ENCODE peak calls at places on chromosomes 7 and 10, in four cellular contexts. One of them, this sample, is unnamed.
A peak's percentile ranks its signal among the peaks of the same experiment; 100 is the strongest.

GRCh38 chr7:56074371-56074791 is 10.3 kb downstream of the SUMF2 start:
- DNase-seq in ovary: peak; percentile 85
- DNase-seq in uterus: peak; percentile 86
- DNase-seq in AG04450: peak; percentile 44
- DNase-seq in this sample: peak; percentile 93

GRCh38 chr10:79306644-79307220 is 40.5 kb upstream of the PPIF start:
- DNase-seq in uterus: no peak
- DNase-seq in AG04450: no peak
- DNase-seq in ovary: no peak
- DNase-seq in this sample: no peak

GRCh38 chr7:6656413-6656812 is 19.3 kb downstream of the ZNF316 start:
- DNase-seq in ovary: no peak
- DNase-seq in AG04450: no peak
- DNase-seq in uterus: no peak
- DNase-seq in this sample: no peak

GRCh38 chr7:25586513-25586912 is 358.2 kb upstream of the NPVF start:
- DNase-seq in ovary: no peak
- DNase-seq in AG04450: no peak
- DNase-seq in uterus: no peak
- DNase-seq in this sample: no peak

GRCh38 chr10:103659674-103660363 is 166.3 kb downstream of the NEURL1 start:
- DNase-seq in AG04450: peak; percentile 69
- DNase-seq in uterus: peak; percentile 77
- DNase-seq in ovary: peak; percentile 76
- DNase-seq in this sample: peak; percentile 79

GRCh38 chr10:132397036-132397541 is at the start of gene PWWP2B:
- DNase-seq in uterus: peak; percentile 64
- DNase-seq in AG04450: no peak
- DNase-seq in ovary: peak; percentile 68
- DNase-seq in this sample: no peak

GRCh38 chr7:20407585-20408466 is 77.1 kb downstream of the ITGB8 start:
- DNase-seq in uterus: no peak
- DNase-seq in AG04450: no peak
- DNase-seq in ovary: peak; percentile 45
- DNase-seq in this sample: peak; percentile 82

GRCh38 chr10:86310702-86311101 is 55.9 kb downstream of the GRID1 start:
- DNase-seq in ovary: no peak
- DNase-seq in AG04450: no peak
- DNase-seq in uterus: no peak
- DNase-seq in this sample: no peak

GRCh38 chr10:88991161-88991899 is 732 bp downstream of the FAS start:
- DNase-seq in AG04450: no peak
- DNase-seq in uterus: peak; percentile 86
- DNase-seq in ovary: peak; percentile 87
- DNase-seq in this sample: peak; percentile 68

GRCh38 chr10:29032229-29032628 is 256.6 kb upstream of the LYZL1 start:
- DNase-seq in ovary: no peak
- DNase-seq in AG04450: no peak
- DNase-seq in uterus: no peak
- DNase-seq in this sample: no peak

GRCh38 chr7:150986099-150986512 is 4.7 kb upstream of the NOS3 start:
- DNase-seq in ovary: no peak
- DNase-seq in uterus: no peak
- DNase-seq in AG04450: no peak
- DNase-seq in this sample: no peak

GRCh38 chr10:46527241-46527811 is 29.1 kb downstream of the GPRIN2 start:
- DNase-seq in uterus: peak; percentile 14
- DNase-seq in ovary: no peak
- DNase-seq in AG04450: no peak
- DNase-seq in this sample: no peak

GRCh38 chr7:134462337-134462925 is 3.5 kb upstream of the AKR1B1 start:
- DNase-seq in ovary: no peak
- DNase-seq in AG04450: no peak
- DNase-seq in uterus: no peak
- DNase-seq in this sample: no peak

GRCh38 chr10:78977761-78978305 is 90.9 kb upstream of the ZMIZ1 start:
- DNase-seq in uterus: peak; percentile 71
- DNase-seq in AG04450: no peak
- DNase-seq in ovary: peak; percentile 85
- DNase-seq in this sample: peak; percentile 67

GRCh38 chr10:110576220-110576619 is 8.7 kb downstream of the SMC3 start:
- DNase-seq in uterus: no peak
- DNase-seq in ovary: no peak
- DNase-seq in AG04450: no peak
- DNase-seq in this sample: no peak

GRCh38 chr7:100492738-100493475 is 9.2 kb downstream of the NYAP1 start:
- DNase-seq in ovary: no peak
- DNase-seq in uterus: no peak
- DNase-seq in AG04450: no peak
- DNase-seq in this sample: no peak
- TF ChIP-seq CTCF in ovary: no peak
- TF ChIP-seq CTCF in uterus: no peak
- TF ChIP-seq CTCF in AG04450: no peak
- TF ChIP-seq CTCF in this sample: no peak

GRCh38 chr7:158802535-158803199 is 26.6 kb downstream of the ESYT2 start:
- DNase-seq in uterus: no peak
- DNase-seq in AG04450: no peak
- DNase-seq in ovary: no peak
- DNase-seq in this sample: no peak
- H3K4me3 ChIP-seq in uterus: no peak overlapping the region
- H3K4me3 ChIP-seq in AG04450: no peak overlapping the region
- H3K4me3 ChIP-seq in ovary: no peak overlapping the region
- H3K4me3 ChIP-seq in this sample: no peak overlapping the region

DNA sequence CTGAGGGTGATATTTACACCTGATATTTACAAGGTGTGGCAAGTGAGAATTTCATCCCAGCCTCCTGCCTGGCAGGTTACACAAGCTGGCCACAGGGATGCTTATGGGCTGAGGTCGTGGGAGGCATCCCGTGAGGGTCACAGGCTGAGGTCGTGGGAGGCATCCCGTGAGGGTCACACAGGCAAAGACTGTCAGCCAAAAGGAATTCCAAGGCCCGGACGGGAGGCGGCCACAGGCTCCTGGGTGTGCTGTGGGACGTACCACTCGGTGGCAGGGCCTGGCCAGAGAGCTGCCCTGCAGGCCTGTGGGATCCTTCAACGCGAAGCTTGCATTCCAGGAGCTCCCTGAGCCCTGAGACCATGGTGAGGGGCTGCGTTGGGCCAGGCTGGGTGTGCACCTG is 460.6 kb downstream of the DNAJB6 start:
- DNase-seq in uterus: no peak
- DNase-seq in AG04450: no peak
- DNase-seq in ovary: no peak
- DNase-seq in this sample: no peak
- H3K9me3 ChIP-seq in uterus: no peaks in the 10 kb centered on the region
- H3K9me3 ChIP-seq in AG04450: peaks cover 94% of the 10 kb centered on the region
- H3K9me3 ChIP-seq in ovary: no peaks in the 10 kb centered on the region
- H3K9me3 ChIP-seq in this sample: peaks cover 5% of the 10 kb centered on the region

GRCh38 chr7:605661-606450 is 86.2 kb upstream of the PDGFA start:
- DNase-seq in uterus: no peak
- DNase-seq in ovary: no peak
- DNase-seq in AG04450: no peak
- DNase-seq in this sample: no peak

GRCh38 chr7:604038-604883 is 84.6 kb upstream of the PDGFA start:
- DNase-seq in ovary: peak; percentile 67
- DNase-seq in AG04450: no peak
- DNase-seq in uterus: peak; percentile 53
- DNase-seq in this sample: peak; percentile 77

GRCh38 chr7:602341-603141 is 82.9 kb upstream of the PDGFA start:
- DNase-seq in uterus: no peak
- DNase-seq in AG04450: no peak
- DNase-seq in ovary: no peak
- DNase-seq in this sample: no peak

GRCh38 chr7:603152-603941 is 83.7 kb upstream of the PDGFA start:
- DNase-seq in AG04450: no peak
- DNase-seq in ovary: no peak
- DNase-seq in uterus: peak; percentile 14
- DNase-seq in this sample: no peak

DNA sequence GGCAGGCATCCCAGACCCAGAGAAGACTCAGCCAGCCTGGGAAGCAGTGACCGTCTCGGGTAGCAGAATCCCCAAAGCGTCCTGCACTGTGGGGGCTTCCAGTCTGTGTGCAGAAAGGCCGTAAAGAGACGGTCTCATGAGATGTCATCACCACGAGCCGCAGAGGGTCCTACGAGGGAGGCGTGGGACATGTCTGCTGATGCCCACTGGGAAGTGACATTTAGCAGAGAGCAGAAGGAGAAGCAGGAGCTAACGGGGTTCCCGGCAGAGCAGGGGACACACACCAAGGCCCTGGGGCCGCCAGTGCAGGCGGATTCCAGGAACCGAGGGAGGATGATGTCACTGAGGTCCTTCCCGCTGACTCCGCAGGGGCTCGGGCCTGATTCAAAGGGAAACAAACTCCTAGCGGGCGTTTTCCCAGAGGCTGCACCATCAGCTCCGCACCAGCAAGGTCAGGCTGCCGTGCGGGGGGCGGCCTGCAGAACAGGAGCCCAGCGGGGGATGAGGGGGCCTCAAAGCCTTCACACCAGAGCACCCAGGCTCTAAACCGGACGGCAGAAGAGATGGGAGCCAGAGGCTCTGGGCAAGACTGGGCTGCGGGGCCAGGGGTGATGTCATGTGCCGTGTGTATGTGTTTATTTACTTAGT is 85.4 kb upstream of the PDGFA start:
- DNase-seq in ovary: no peak
- DNase-seq in uterus: no peak
- DNase-seq in AG04450: no peak
- DNase-seq in this sample: no peak
- TF ChIP-seq CTCF in ovary: no peak
- TF ChIP-seq CTCF in uterus: no peak
- TF ChIP-seq CTCF in AG04450: no peak
- TF ChIP-seq CTCF in this sample: no peak

DNA sequence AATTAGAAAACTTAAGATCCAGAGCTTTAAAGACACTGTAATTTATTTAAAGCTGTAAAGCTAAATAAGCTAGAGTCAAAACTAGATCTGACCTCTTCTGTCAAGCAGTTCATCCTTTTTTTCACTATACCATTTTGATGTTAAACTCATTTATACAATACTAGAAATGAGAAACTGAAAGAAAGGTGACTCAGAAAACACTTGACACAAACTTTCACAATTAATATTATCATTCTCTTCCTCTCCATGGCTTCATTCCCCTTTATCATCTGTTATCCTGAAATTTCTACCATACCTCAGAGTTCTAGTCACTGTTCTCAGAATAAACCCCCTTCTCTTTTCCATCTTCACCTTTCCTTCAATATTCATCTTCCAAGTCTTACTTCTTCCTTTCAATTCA is 1.3 kb downstream of the FIGNL1 start:
- DNase-seq in ovary: no peak
- DNase-seq in uterus: no peak
- DNase-seq in AG04450: no peak
- DNase-seq in this sample: no peak
- H3K4me3 ChIP-seq in ovary: no peak overlapping the region
- H3K4me3 ChIP-seq in uterus: no peak overlapping the region
- H3K4me3 ChIP-seq in AG04450: no peak overlapping the region
- H3K4me3 ChIP-seq in this sample: no peak overlapping the region